ENCODE peak calls at places on chromosomes 4 and X, in nine cellular contexts. J, K, H, Y, L, G, F, B and R are unnamed samples.

GRCh38 chr4:610411-611261 is 14.7 kb upstream of the PDE6B start:
- DNase-seq in Y (no peak), B (no peak), H (no peak), J (no peak), G (no peak), F (peak; percentile 69), L (no peak), K (peak; percentile 14), R (no peak)

GRCh38 chrX:44675364-44676024 is 132.8 kb upstream of the FUNDC1 start:
- DNase-seq in B (no peak), G (no peak), L (peak; percentile 67), J (no peak), Y (peak; percentile 76), F (no peak), K (no peak), H (no peak), R (peak; percentile 48)

GRCh38 chrX:71253253-71254091 is 468 bp downstream of the ZMYM3 start:
- DNase-seq in B (peak; percentile 13), H (peak; percentile 39), G (peak; percentile 55), F (no peak), L (no peak), K (peak; percentile 46), Y (peak; percentile 84), J (no peak), R (peak; percentile 3)

GRCh38 chr4:143558823-143559756 is 45.6 kb downstream of the SMARCA5 start:
- DNase-seq in L (peak; percentile 77), Y (peak; percentile 84), F (no peak), K (peak; percentile 79), H (peak; percentile 78), G (peak; percentile 95), J (no peak), B (peak; percentile 86), R (peak; percentile 54)

GRCh38 chr4:6372649-6373525 is 99.5 kb downstream of the PPP2R2C start:
- DNase-seq in Y (peak; percentile 83), L (no peak), K (no peak), F (no peak), J (peak; percentile 54), H (no peak), G (peak; percentile 81), B (peak; percentile 35), R (no peak)

GRCh38 chrX:30887721-30888120 is 1.3 kb downstream of the TAB3 start:
- DNase-seq in J (no peak), B (no peak), F (no peak), H (no peak), G (no peak), L (no peak), K (no peak), Y (no peak), R (no peak)

GRCh38 chr4:40255722-40256281 is 59.0 kb downstream of the RHOH start:
- DNase-seq in L (no peak), F (no peak), J (peak; percentile 97), H (no peak), B (peak; percentile 71), G (no peak), Y (no peak), K (no peak), R (no peak)

GRCh38 chr4:55001538-55001937 is 123.9 kb downstream of the KDR start:
- DNase-seq in H (no peak), J (no peak), G (no peak), F (no peak), Y (no peak), K (no peak), B (no peak), L (no peak), R (no peak)

GRCh38 chrX:49910344-49910743 is 12.1 kb upstream of the CLCN5 start:
- DNase-seq in G (no peak), K (no peak), H (no peak), Y (no peak), J (no peak), F (no peak), B (no peak), L (no peak), R (no peak)

GRCh38 chr4:477686-478085 is 21.3 kb downstream of the ZNF721 start:
- DNase-seq in F (no peak), Y (no peak), H (no peak), K (no peak), G (no peak), L (no peak), J (no peak), B (no peak), R (no peak)

GRCh38 chrX:121365572-121366161 is 318.3 kb downstream of the GLUD2 start:
- DNase-seq in H (no peak), J (no peak), B (no peak), L (no peak), G (no peak), Y (no peak), F (no peak), K (peak; percentile 31), R (no peak)

GRCh38 chrX:155767101-155767878 is 113.9 kb upstream of the VAMP7 start:
- DNase-seq in K (peak; percentile 60), F (no peak), L (peak; percentile 71), Y (peak; percentile 25), J (peak; percentile 71), B (no peak), H (peak; percentile 47), G (peak; percentile 87), R (peak; percentile 57)

GRCh38 chrX:122625239-122625638 is 558.8 kb upstream of the GRIA3 start:
- DNase-seq in G (no peak), B (no peak), L (no peak), J (no peak), F (no peak), Y (no peak), H (no peak), K (no peak), R (no peak)

GRCh38 chr4:37699874-37700481 is 13.8 kb upstream of the RELL1 start:
- DNase-seq in F (no peak), Y (no peak), L (no peak), G (no peak), B (no peak), H (no peak), K (no peak), J (no peak), R (no peak)

GRCh38 chr4:138259801-138260200 is 17.7 kb upstream of the SLC7A11 start:
- DNase-seq in Y (no peak), L (no peak), K (no peak), G (no peak), F (no peak), B (no peak), H (no peak), J (peak; percentile 21), R (no peak)

GRCh38 chr4:169311643-169312365 is 41.0 kb upstream of the SH3RF1 start:
- DNase-seq in K (no peak), G (peak; percentile 94), L (no peak), B (peak; percentile 73), J (peak; percentile 66), H (peak; percentile 33), F (no peak), Y (peak; percentile 51), R (no peak)

GRCh38 chr4:25771672-25772071 is 91.1 kb downstream of the SEL1L3 start:
- DNase-seq in J (no peak), Y (no peak), L (no peak), H (no peak), F (no peak), G (no peak), K (no peak), B (no peak), R (no peak)

GRCh38 chrX:84363674-84364073 is 138.6 kb downstream of the HDX start:
- DNase-seq in F (no peak), L (no peak), H (no peak), B (no peak), K (no peak), G (peak; percentile 25), Y (no peak), J (no peak), R (no peak)

GRCh38 chr4:147860960-147861359 is 129.1 kb downstream of the ARHGAP10 start:
- DNase-seq in B (no peak), K (no peak), J (no peak), H (no peak), L (peak; percentile 70), Y (no peak), G (no peak), F (no peak), R (no peak)
- H3K4me3 ChIP-seq in B (no peak overlapping the region), K (no peak overlapping the region), J (no peak overlapping the region), H (no peak overlapping the region), L (no peak overlapping the region), Y (no peak overlapping the region), G (no peak overlapping the region), F (no peak overlapping the region), R (no peak overlapping the region)

GRCh38 chrX:97402903-97403302 is 519.2 kb downstream of the RPA4 start:
- DNase-seq in B (no peak), L (no peak), H (no peak), Y (no peak), G (no peak), K (no peak), J (no peak), F (no peak), R (no peak)
- TF ChIP-seq POLR2AphosphoS5 in B (no peak), L (no peak), H (no peak), Y (no peak), G (no peak), K (no peak), J (no peak), F (no peak), R (no peak)

GRCh38 chrX:139204903-139205667 is 325.5 kb upstream of the F9 start:
- DNase-seq in J (no peak), Y (peak; percentile 27), B (no peak), L (peak; percentile 70), H (peak; percentile 73), K (peak; percentile 26), F (no peak), G (peak; percentile 69), R (peak; percentile 68)
- TF ChIP-seq CTCF in J (no peak), Y (no peak), B (no peak), L (no peak), H (no peak), K (no peak), F (no peak), G (no peak), R (peak; percentile 16)

GRCh38 chr4:74397748-74398426 is 32.9 kb downstream of the EREG start:
- DNase-seq in J (no peak), K (no peak), B (no peak), Y (no peak), H (no peak), L (no peak), G (no peak), F (no peak), R (no peak)
- H3K4me3 ChIP-seq in J (no peak overlapping the region), K (peak overlapping the region; percentile 44), B (no peak overlapping the region), Y (peak overlapping the region; percentile 45), H (peak overlapping the region; percentile 18), L (peak overlapping the region; percentile 51), G (no peak overlapping the region), F (peak overlapping the region; percentile 24), R (peak overlapping the region; percentile 23)

GRCh38 chr4:154565704-154566103 is 2.9 kb downstream of the FGB start:
- DNase-seq in K (no peak), F (no peak), H (no peak), G (no peak), L (no peak), Y (no peak), B (no peak), J (no peak), R (no peak)
- TF ChIP-seq POLR2AphosphoS5 in K (no peak), F (no peak), H (no peak), G (no peak), L (no peak), Y (no peak), B (no peak), J (no peak), R (no peak)